ENCODE peak calls at places on chromosomes 1 and 21, in eight cellular contexts. P is neuronal stem cell; S is MG63; O is tibial nerve; K is heart right ventricle; Q is naive thymus-derived CD4-positive, alpha-beta T cell; J is H1; B is CD8-positive, alpha-beta T cell. A is an unnamed sample.

GRCh38 chr1:186465956-186466355 is 5.0 kb upstream of the PDC start:
- DNase-seq in P (no peak), O (no peak), B (no peak), S (no peak), J (no peak), K (no peak), Q (no peak), A (no peak)

GRCh38 chr21:31383770-31384169 is 39.7 kb upstream of the TIAM1 start:
- DNase-seq in K (no peak), B (no peak), S (no peak), P (no peak), J (peak; percentile 35), Q (no peak), O (no peak), A (no peak)

GRCh38 chr1:28553229-28553930 is 495 bp downstream of the TRNAU1AP start:
- DNase-seq in B (no peak), K (no peak), S (peak; percentile 48), O (no peak), J (no peak), Q (peak; percentile 26), P (no peak), A (peak; percentile 15)

GRCh38 chr1:35069746-35070145 is 9.4 kb upstream of the ZMYM1 start:
- DNase-seq in K (no peak), S (no peak), O (no peak), J (no peak), P (no peak), B (no peak), Q (no peak), A (no peak)

GRCh38 chr1:170790651-170791071 is 126.7 kb downstream of the PRRX1 start:
- DNase-seq in Q (no peak), S (no peak), J (no peak), O (no peak), B (no peak), P (no peak), K (no peak), A (no peak)

GRCh38 chr21:45592208-45592619 is 50.0 kb upstream of the SLC19A1 start:
- DNase-seq in P (no peak), S (no peak), O (no peak), J (no peak), K (no peak), B (no peak), Q (peak; percentile 94), A (peak; percentile 41)

GRCh38 chr1:115142616-115143015 is 53.3 kb upstream of the TSPAN2 start:
- DNase-seq in O (no peak), B (no peak), J (no peak), K (no peak), P (no peak), Q (no peak), S (no peak), A (no peak)

GRCh38 chr1:206658264-206658980 is 23.1 kb downstream of the DYRK3 start:
- DNase-seq in B (peak; percentile 52), Q (peak; percentile 17), O (no peak), J (peak; percentile 93), S (no peak), K (no peak), P (no peak), A (peak; percentile 48)

GRCh38 chr1:159076753-159077656 is at the start of gene AIM2:
- DNase-seq in B (peak; percentile 65), J (no peak), S (peak; percentile 23), Q (no peak), O (no peak), P (no peak), K (no peak), A (peak; percentile 84)

GRCh38 chr1:228508253-228508652 is 21.1 kb downstream of the RNF187 start:
- DNase-seq in B (peak; percentile 21), P (no peak), Q (no peak), J (no peak), S (no peak), O (no peak), K (no peak), A (no peak)

GRCh38 chr1:1345384-1345783 is 3.8 kb downstream of the DVL1 start:
- DNase-seq in S (no peak), B (no peak), K (no peak), P (no peak), O (no peak), J (no peak), Q (no peak), A (no peak)

GRCh38 chr1:232192781-232193450 is 437.0 kb downstream of the SIPA1L2 start:
- DNase-seq in P (no peak), B (no peak), O (no peak), J (no peak), Q (no peak), S (peak; percentile 23), K (no peak), A (no peak)

GRCh38 chr1:183073320-183073719 is 50.1 kb downstream of the LAMC1 start:
- DNase-seq in Q (no peak), K (no peak), O (no peak), B (no peak), J (no peak), S (no peak), P (no peak), A (no peak)

GRCh38 chr21:34593423-34593822 is 21.5 kb downstream of the RCAN1 start:
- DNase-seq in K (no peak), J (no peak), S (no peak), P (no peak), O (no peak), Q (no peak), B (no peak), A (no peak)

GRCh38 chr1:79193211-79194079 is 186.9 kb upstream of the ADGRL4 start:
- DNase-seq in J (peak; percentile 42), O (no peak), S (peak; percentile 2), P (peak; percentile 9), Q (no peak), K (peak; percentile 13), B (no peak), A (no peak)

GRCh38 chr21:20997633-20998455 is at the start of gene NCAM2:
- DNase-seq in Q (peak; percentile 53), P (peak; percentile 82), S (peak; percentile 85), J (peak; percentile 88), B (peak; percentile 76), K (peak; percentile 51), O (peak; percentile 39), A (peak; percentile 45)

GRCh38 chr1:193850745-193851144 is 664.3 kb upstream of the B3GALT2 start:
- DNase-seq in S (no peak), K (no peak), Q (no peak), B (no peak), O (no peak), J (no peak), P (no peak), A (no peak)

GRCh38 chr1:57061369-57061768 is 95.6 kb upstream of the C8B start:
- DNase-seq in J (no peak), P (no peak), Q (no peak), B (no peak), O (no peak), S (peak; percentile 33), K (peak; percentile 19), A (no peak)

GRCh38 chr1:212237651-212238050 is 47.6 kb upstream of the PPP2R5A start:
- DNase-seq in P (no peak), K (no peak), S (no peak), Q (no peak), O (no peak), J (no peak), B (no peak), A (no peak)

GRCh38 chr1:167997037-167997575 is 60.2 kb upstream of the MPC2 start:
- DNase-seq in O (no peak), B (no peak), S (no peak), Q (no peak), J (no peak), K (no peak), P (no peak), A (no peak)
- H3K9me3 ChIP-seq in O (no peaks in the 10 kb centered on the region), B (no peaks in the 10 kb centered on the region), S (no peaks in the 10 kb centered on the region), Q (no peaks in the 10 kb centered on the region), J (no peaks in the 10 kb centered on the region), K (no peaks in the 10 kb centered on the region), P (no peaks in the 10 kb centered on the region), A (no peaks in the 10 kb centered on the region)

GRCh38 chr1:33060579-33061083 is 20.3 kb upstream of the AZIN2 start:
- DNase-seq in B (no peak), O (peak; percentile 47), P (no peak), S (peak; percentile 92), Q (no peak), K (peak; percentile 76), J (no peak), A (no peak)

GRCh38 chr1:33065301-33065700 is 15.7 kb upstream of the AZIN2 start:
- DNase-seq in O (no peak), Q (no peak), K (no peak), S (no peak), B (no peak), J (no peak), P (no peak), A (no peak)

GRCh38 chr1:33057095-33057494 is 20.4 kb upstream of the AK2 start:
- DNase-seq in O (no peak), Q (no peak), J (no peak), S (no peak), K (no peak), B (no peak), P (no peak), A (no peak)

GRCh38 chr1:33056426-33056825 is 19.7 kb upstream of the AK2 start:
- DNase-seq in Q (no peak), O (no peak), P (no peak), B (no peak), K (no peak), S (no peak), J (no peak), A (no peak)

DNA sequence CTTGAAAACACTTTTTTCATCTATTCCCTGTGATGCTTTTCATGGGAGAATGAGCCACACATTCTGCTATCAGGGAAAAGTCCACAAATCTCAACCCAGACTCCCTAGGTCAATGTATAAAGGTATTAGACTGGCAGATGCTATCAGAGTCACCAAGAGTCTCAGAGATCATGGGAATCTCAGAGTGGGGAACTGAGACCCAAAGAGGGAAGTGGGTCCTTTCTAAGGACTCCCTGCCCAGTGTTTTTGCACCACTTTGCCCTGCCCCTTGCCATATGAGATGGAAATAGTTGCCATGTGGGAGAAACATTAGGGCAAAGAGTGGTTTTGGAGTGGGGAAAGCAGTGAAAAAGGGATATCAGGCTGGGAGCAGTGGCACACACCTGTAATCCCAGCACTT is 19.1 kb upstream of the AZIN2 start:
- DNase-seq in S (no peak), Q (no peak), J (no peak), O (no peak), P (no peak), B (no peak), K (no peak), A (no peak)
- H3K9me3 ChIP-seq in S (peaks cover 33% of the 10 kb centered on the region), Q (no peaks in the 10 kb centered on the region), J (peaks cover 32% of the 10 kb centered on the region), O (peaks cover 10% of the 10 kb centered on the region), P (peaks cover 2% of the 10 kb centered on the region), B (peaks cover 17% of the 10 kb centered on the region), K (peaks cover 16% of the 10 kb centered on the region), A (peaks cover 2% of the 10 kb centered on the region)

GRCh38 chr1:163632269-163632668 is 310.5 kb downstream of the NUF2 start:
- DNase-seq in P (no peak), Q (no peak), O (no peak), J (no peak), B (no peak), S (no peak), K (no peak), A (no peak)
- H3K9me3 ChIP-seq in P (peaks cover 7% of the 10 kb centered on the region), Q (no peaks in the 10 kb centered on the region), O (peaks cover 18% of the 10 kb centered on the region), J (peaks cover 12% of the 10 kb centered on the region), B (peaks cover 3% of the 10 kb centered on the region), S (peaks cover 4% of the 10 kb centered on the region), K (no peaks in the 10 kb centered on the region), A (no peaks in the 10 kb centered on the region)

DNA sequence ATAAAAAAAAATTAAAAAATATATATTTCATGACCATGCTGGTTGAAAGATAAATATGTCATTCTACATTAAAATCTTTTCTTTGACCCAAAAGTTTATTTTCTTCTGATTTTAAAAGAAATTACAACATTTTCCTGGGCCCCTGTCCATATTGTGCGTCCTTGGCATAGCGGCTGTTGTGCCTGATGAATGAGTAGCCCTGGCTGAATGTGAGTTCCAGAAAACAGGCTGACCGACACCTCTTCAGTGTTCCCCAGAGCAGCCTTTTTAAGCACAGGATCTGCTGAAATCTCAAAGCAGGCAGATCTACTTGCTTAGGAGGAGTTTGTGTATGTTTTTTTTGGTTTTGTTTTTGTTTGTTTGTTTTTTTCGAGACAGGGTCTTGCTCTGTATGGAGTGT is 19.7 kb downstream of the KIAA1614 start:
- DNase-seq in S (no peak), B (no peak), O (no peak), J (no peak), Q (no peak), P (no peak), K (no peak), A (no peak)
- H3K9me3 ChIP-seq in S (no peaks in the 10 kb centered on the region), B (no peaks in the 10 kb centered on the region), O (no peaks in the 10 kb centered on the region), J (no peaks in the 10 kb centered on the region), Q (no peaks in the 10 kb centered on the region), P (no peaks in the 10 kb centered on the region), K (no peaks in the 10 kb centered on the region), A (no peaks in the 10 kb centered on the region)